ENCODE peak calls at places on chromosomes 7 and 10, in six cellular contexts. E is body of pancreas, C is ovary, K is stomach, J is gastrocnemius medialis, L is uterus. S is an unnamed sample.

GRCh38 chr7:51261950-51262795 is 54.4 kb downstream of the COBL start:
- DNase-seq in E (peak; percentile 52), C (no peak), K (peak; percentile 74), J (no peak), L (no peak), S (no peak)

GRCh38 chr7:140261522-140261921 is 84.7 kb upstream of the KDM7A start:
- DNase-seq in E (no peak), C (no peak), K (no peak), J (no peak), L (no peak), S (no peak)

GRCh38 chr10:132397036-132397541 is at the start of gene PWWP2B:
- DNase-seq in E (no peak), C (peak; percentile 55), K (peak; percentile 75), J (no peak), L (peak; percentile 64), S (peak; percentile 55)

GRCh38 chr7:101138149-101138870 is 11.4 kb downstream of the SERPINE1 start:
- DNase-seq in E (peak; percentile 89), C (peak; percentile 85), K (peak; percentile 79), J (peak; percentile 84), L (peak; percentile 86), S (peak; percentile 95)

GRCh38 chr7:113752289-113752688 is 166.5 kb downstream of the PPP1R3A start:
- DNase-seq in E (no peak), C (no peak), K (no peak), J (no peak), L (no peak), S (no peak)

GRCh38 chr7:130823060-130823459 is 89.1 kb upstream of the KLF14 start:
- DNase-seq in E (no peak), C (no peak), K (no peak), J (no peak), L (no peak), S (no peak)

GRCh38 chr7:137682596-137682995 is 164.2 kb downstream of the DGKI start:
- DNase-seq in E (no peak), C (no peak), K (no peak), J (no peak), L (no peak), S (no peak)

GRCh38 chr10:103793920-103794883 is 61.2 kb downstream of the SH3PXD2A start:
- DNase-seq in E (peak; percentile 93), C (no peak), K (peak; percentile 92), J (no peak), L (peak; percentile 59), S (no peak)

DNA sequence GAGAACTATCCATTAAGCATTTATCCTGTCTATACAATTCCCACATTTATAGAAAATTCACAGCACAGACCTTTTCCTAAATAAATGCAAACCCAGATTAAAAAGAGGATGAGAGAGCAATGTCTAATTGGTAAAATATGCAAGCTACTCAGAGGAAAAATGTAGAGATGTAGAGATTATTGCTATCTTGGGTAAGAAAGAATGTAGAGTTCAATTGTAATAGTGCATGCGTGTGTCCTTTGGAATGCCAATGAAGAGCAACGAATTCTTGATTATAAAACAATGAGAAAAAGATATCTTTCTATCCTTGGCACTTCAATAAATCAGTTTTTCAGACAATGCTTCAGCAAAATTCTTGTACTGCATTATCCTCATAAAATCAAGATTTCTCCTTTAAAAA is 50.9 kb downstream of the SEMA3D start:
- DNase-seq in E (no peak), C (no peak), K (no peak), J (no peak), L (no peak), S (no peak)
- H3K27ac ChIP-seq in E (no peak overlapping the region), C (no peak overlapping the region), K (no peak overlapping the region), J (no peak overlapping the region), L (no peak overlapping the region), S (no peak overlapping the region)

GRCh38 chr10:72298774-72299519 is 25.2 kb downstream of the DDIT4 start:
- DNase-seq in E (no peak), C (no peak), K (no peak), J (no peak), L (no peak), S (no peak)

GRCh38 chr10:72295330-72295910 is 21.7 kb downstream of the DDIT4 start:
- DNase-seq in E (no peak), C (no peak), K (no peak), J (no peak), L (no peak), S (no peak)

GRCh38 chr10:72292223-72292691 is 18.5 kb downstream of the DDIT4 start:
- DNase-seq in E (peak; percentile 83), C (no peak), K (peak; percentile 52), J (no peak), L (no peak), S (no peak)

GRCh38 chr10:72297968-72298773 is 24.4 kb downstream of the DDIT4 start:
- DNase-seq in E (peak; percentile 98), C (peak; percentile 99), K (peak; percentile 98), J (peak; percentile 94), L (peak; percentile 97), S (peak; percentile 99)

GRCh38 chr10:72297281-72297967 is 23.7 kb downstream of the DDIT4 start:
- DNase-seq in E (peak; percentile 89), C (peak; percentile 84), K (peak; percentile 79), J (peak; percentile 76), L (peak; percentile 85), S (peak; percentile 85)
- TF ChIP-seq POLR2A in E (peak; percentile 63), C (peak; percentile 41), K (no peak), J (no peak), L (no peak), S (no peak)

GRCh38 chr7:5687936-5688673 is 93.4 kb downstream of the RNF216 start:
- DNase-seq in E (no peak), C (no peak), K (no peak), J (no peak), L (no peak), S (no peak)

GRCh38 chr7:5682889-5683670 is 98.4 kb downstream of the RNF216 start:
- DNase-seq in E (no peak), C (no peak), K (no peak), J (no peak), L (no peak), S (no peak)

GRCh38 chr7:5686131-5686530 is 95.3 kb downstream of the RNF216 start:
- DNase-seq in E (no peak), C (no peak), K (no peak), J (no peak), L (no peak), S (no peak)

GRCh38 chr7:5681979-5682546 is 99.4 kb downstream of the RNF216 start:
- DNase-seq in E (no peak), C (no peak), K (no peak), J (no peak), L (no peak), S (no peak)

GRCh38 chr7:5685192-5685591 is 96.3 kb downstream of the RNF216 start:
- DNase-seq in E (no peak), C (no peak), K (no peak), J (no peak), L (peak; percentile 67), S (no peak)
- H3K27ac ChIP-seq in E (no peak overlapping the region), C (no peak overlapping the region), K (peak overlapping the region; percentile 32), J (no peak overlapping the region), L (peak overlapping the region; percentile 77), S (no peak overlapping the region)

GRCh38 chr10:22340362-22341189 is 4.7 kb upstream of the SPAG6 start:
- DNase-seq in E (peak; percentile 55), C (peak; percentile 72), K (peak; percentile 57), J (peak; percentile 52), L (peak; percentile 71), S (peak; percentile 70)
- TF ChIP-seq POLR2A in E (peak; percentile 76), C (peak; percentile 82), K (no peak), J (peak; percentile 41), L (peak; percentile 45), S (peak; percentile 27)

S was measured in adrenal gland.